ENCODE peak calls at places on chromosomes 5 and 9, in five cellular contexts. D is stimulated activated CD8-positive, alpha-beta memory T cell treated with anti-CD3 and anti-CD28 coated beads, Interleukin-12 subunit alpha, Interleukin-12 subunit beta, amount 100 ng/mL, for 1 hour; K is endothelial cell of umbilical vein; Z is sciatic nerve; H is HCT116. N is an unnamed sample.

GRCh38 chr9:14616188-14616982 is 76.8 kb downstream of the ZDHHC21 start:
- DNase-seq in H (peak), Z (no peak), K (peak), D (no peak), N (no peak)

GRCh38 chr5:147968855-147969254 is 62.5 kb upstream of the C5orf46 start:
- DNase-seq in H (no peak), Z (no peak), D (no peak), K (peak), N (no peak)

GRCh38 chr5:14698495-14698894 is 34.0 kb downstream of the OTULIN start:
- DNase-seq in K (no peak), D (no peak), H (no peak), Z (no peak), N (no peak)

GRCh38 chr5:90353254-90353653 is 56.3 kb downstream of the CETN3 start:
- DNase-seq in H (no peak), D (no peak), Z (no peak), K (no peak), N (no peak)

GRCh38 chr9:120925535-120926396 is 830 bp downstream of the TRAF1 start:
- DNase-seq in K (peak), Z (no peak), D (peak), H (no peak), N (no peak)

GRCh38 chr5:73900566-73900965 is 274.6 kb downstream of the ARHGEF28 start:
- DNase-seq in D (no peak), Z (no peak), K (no peak), H (no peak), N (no peak)

GRCh38 chr9:134321957-134322741 is 4.1 kb upstream of the RXRA start:
- DNase-seq in K (no peak), Z (peak), H (no peak), D (no peak), N (no peak)

GRCh38 chr9:7976856-7977255 is 177.3 kb upstream of the DMAC1 start:
- DNase-seq in Z (no peak), H (no peak), K (no peak), D (no peak), N (no peak)

GRCh38 chr9:14197459-14197858 is 116.5 kb downstream of the NFIB start:
- DNase-seq in D (no peak), H (no peak), K (no peak), Z (no peak), N (no peak)

GRCh38 chr5:11324521-11325289 is 563.7 kb upstream of the DAP start:
- DNase-seq in H (no peak), K (no peak), Z (no peak), D (no peak), N (no peak)

GRCh38 chr5:69467442-69468225 is 25.0 kb upstream of the OCLN start:
- DNase-seq in Z (no peak), K (no peak), H (no peak), D (no peak), N (no peak)

GRCh38 chr9:89993678-89994630 is 389.1 kb downstream of the GADD45G start:
- DNase-seq in H (no peak), Z (peak), D (no peak), K (no peak), N (no peak)

GRCh38 chr5:67998709-67999251 is 216.8 kb upstream of the PIK3R1 start:
- DNase-seq in K (peak), Z (peak), D (no peak), H (peak), N (no peak)

GRCh38 chr9:89923961-89924504 is 319.2 kb downstream of the GADD45G start:
- DNase-seq in Z (no peak), K (no peak), D (no peak), H (no peak), N (no peak)

GRCh38 chr9:131868766-131869165 is 128.9 kb upstream of the RAPGEF1 start:
- DNase-seq in Z (no peak), D (no peak), K (no peak), H (no peak), N (no peak)

GRCh38 chr9:131728961-131729360 is 10.9 kb downstream of the RAPGEF1 start:
- DNase-seq in D (no peak), Z (no peak), K (peak), H (no peak), N (no peak)

GRCh38 chr5:158695595-158696330 is 404.0 kb downstream of the EBF1 start:
- DNase-seq in K (peak), Z (peak), H (peak), D (peak), N (peak)

GRCh38 chr9:93299418-93300174 is 115.7 kb downstream of the WNK2 start:
- DNase-seq in K (no peak), D (no peak), Z (no peak), H (no peak), N (no peak)

GRCh38 chr5:168125445-168126199 is 165.8 kb upstream of the WWC1 start:
- DNase-seq in Z (no peak), H (no peak), D (no peak), K (no peak), N (no peak)

GRCh38 chr5:72134226-72134625 is 27.0 kb downstream of the MAP1B start:
- DNase-seq in H (no peak), Z (no peak), D (no peak), K (peak), N (no peak)

GRCh38 chr9:121055642-121056143 is 5.6 kb upstream of the C5 start:
- DNase-seq in K (no peak), D (no peak), H (no peak), Z (no peak), N (no peak)

GRCh38 chr5:956941-957729 is 51.5 kb upstream of the NKD2 start:
- DNase-seq in K (peak), Z (peak), D (no peak), H (no peak), N (no peak)

GRCh38 chr5:133704411-133704810 is 92.1 kb upstream of the FSTL4 start:
- DNase-seq in Z (no peak), K (no peak), D (no peak), H (no peak), N (no peak)